ENCODE peak calls at places on chromosomes 16 and 17, in four cellular contexts. One of them, this sample, is unnamed.

GRCh38 chr17:79812969-79813825 is 16.3 kb upstream of the CBX8 start:
- DNase-seq in H1: no peak
- DNase-seq in GM12878: no peak
- DNase-seq in K562: peak; percentile 68
- DNase-seq in this sample: no peak

GRCh38 chr16:83887088-83887487 is 11.8 kb upstream of the MLYCD start:
- DNase-seq in K562: no peak
- DNase-seq in GM12878: no peak
- DNase-seq in H1: no peak
- DNase-seq in this sample: no peak

GRCh38 chr17:31318298-31319190 is 2.9 kb downstream of the EVI2A start:
- DNase-seq in H1: no peak
- DNase-seq in K562: no peak
- DNase-seq in GM12878: peak; percentile 63
- DNase-seq in this sample: no peak

GRCh38 chr16:35629001-35629400 is 2169.6 kb downstream of the TP53TG3F start:
- DNase-seq in GM12878: no peak
- DNase-seq in H1: no peak
- DNase-seq in K562: no peak
- DNase-seq in this sample: no peak

GRCh38 chr17:39164675-39165143 is 1.3 kb downstream of the ARL5C start:
- DNase-seq in GM12878: peak; percentile 53
- DNase-seq in K562: peak; percentile 91
- DNase-seq in H1: peak; percentile 91
- DNase-seq in this sample: peak; percentile 57

GRCh38 chr16:70163596-70163995 is 10.0 kb upstream of the CLEC18C start:
- DNase-seq in GM12878: no peak
- DNase-seq in K562: no peak
- DNase-seq in H1: no peak
- DNase-seq in this sample: no peak

GRCh38 chr16:25747160-25747758 is 55.5 kb downstream of the HS3ST4 start:
- DNase-seq in GM12878: no peak
- DNase-seq in K562: peak; percentile 20
- DNase-seq in H1: no peak
- DNase-seq in this sample: no peak

GRCh38 chr17:16046966-16047365 is 47.3 kb downstream of the TTC19 start:
- DNase-seq in GM12878: no peak
- DNase-seq in H1: no peak
- DNase-seq in K562: no peak
- DNase-seq in this sample: no peak

GRCh38 chr16:55871411-55872038 is 3.6 kb downstream of the CES5A start:
- DNase-seq in H1: no peak
- DNase-seq in K562: no peak
- DNase-seq in GM12878: no peak
- DNase-seq in this sample: peak; percentile 48

GRCh38 chr16:3807425-3808123 is 72.9 kb downstream of the CREBBP start:
- DNase-seq in K562: no peak
- DNase-seq in H1: no peak
- DNase-seq in GM12878: no peak
- DNase-seq in this sample: no peak

GRCh38 chr17:71922439-71922838 is 198.4 kb upstream of the SOX9 start:
- DNase-seq in GM12878: peak; percentile 20
- DNase-seq in K562: no peak
- DNase-seq in H1: no peak
- DNase-seq in this sample: no peak

GRCh38 chr16:87086156-87086555 is 231.0 kb downstream of the C16orf95 start:
- DNase-seq in H1: no peak
- DNase-seq in GM12878: no peak
- DNase-seq in K562: no peak
- DNase-seq in this sample: no peak

GRCh38 chr16:85879975-85880831 is 18.8 kb upstream of the IRF8 start:
- DNase-seq in GM12878: no peak
- DNase-seq in K562: no peak
- DNase-seq in H1: no peak
- DNase-seq in this sample: no peak
- TF ChIP-seq CBX5 in GM12878: no peak
- TF ChIP-seq CBX5 in K562: no peak
- TF ChIP-seq CBX5 in H1: no peak
- TF ChIP-seq CBX5 in this sample: no peak

GRCh38 chr16:54475019-54475418 is 188.4 kb upstream of the IRX3 start:
- DNase-seq in H1: no peak
- DNase-seq in GM12878: no peak
- DNase-seq in K562: no peak
- DNase-seq in this sample: no peak

GRCh38 chr16:54477766-54478165 is 191.2 kb upstream of the IRX3 start:
- DNase-seq in K562: no peak
- DNase-seq in GM12878: no peak
- DNase-seq in H1: no peak
- DNase-seq in this sample: no peak

GRCh38 chr16:54467398-54467797 is 180.8 kb upstream of the IRX3 start:
- DNase-seq in K562: no peak
- DNase-seq in H1: no peak
- DNase-seq in GM12878: no peak
- DNase-seq in this sample: no peak

DNA sequence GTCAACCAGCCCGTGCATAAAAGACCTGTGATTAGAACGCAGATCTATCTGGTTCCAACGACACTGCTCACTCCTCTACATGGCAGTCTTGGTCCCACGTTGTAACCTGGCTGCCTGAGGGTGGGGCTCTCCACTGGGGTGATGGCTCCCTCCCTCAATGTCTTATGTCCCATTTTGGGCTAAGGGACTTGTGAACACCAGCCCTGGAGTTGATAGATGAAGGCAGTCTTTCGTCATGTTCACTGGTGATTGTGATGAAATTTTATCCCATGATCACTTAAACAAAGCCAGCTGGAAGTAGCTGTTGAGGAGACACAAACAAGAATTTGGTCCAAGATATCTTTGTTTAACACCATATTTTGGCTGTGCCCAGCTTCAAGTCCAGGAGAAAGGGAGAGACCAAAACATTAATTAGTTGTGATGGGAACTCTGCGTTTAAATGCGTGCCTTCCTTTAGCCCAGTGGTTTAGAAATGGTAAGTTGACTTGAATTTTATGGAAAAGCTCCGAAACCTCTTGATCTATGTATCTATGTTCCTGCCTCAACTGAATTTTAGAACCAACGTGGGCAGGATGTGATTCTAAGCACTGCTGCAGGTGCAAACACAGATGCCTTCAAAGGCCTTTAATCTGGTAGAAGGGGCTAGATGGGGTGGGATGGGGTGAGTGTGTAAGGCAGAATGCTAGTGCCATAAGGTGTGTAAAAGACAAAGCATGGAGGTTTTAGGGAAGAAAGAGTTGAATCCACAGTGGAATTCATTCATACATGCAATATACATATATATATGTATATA is 186.8 kb upstream of the IRX3 start:
- DNase-seq in GM12878: no peak
- DNase-seq in K562: no peak
- DNase-seq in H1: no peak
- DNase-seq in this sample: no peak
- TF ChIP-seq RFX5 in GM12878: no peak
- TF ChIP-seq RFX5 in K562: no peak
- TF ChIP-seq RFX5 in H1: no peak
- TF ChIP-seq RFX5 in this sample: no peak

GRCh38 chr17:57402691-57403090 is 146.4 kb downstream of the MSI2 start:
- DNase-seq in K562: no peak
- DNase-seq in GM12878: no peak
- DNase-seq in H1: no peak
- DNase-seq in this sample: no peak

GRCh38 chr17:57404807-57405485 is 148.6 kb downstream of the MSI2 start:
- DNase-seq in K562: no peak
- DNase-seq in GM12878: no peak
- DNase-seq in H1: no peak
- DNase-seq in this sample: no peak

GRCh38 chr17:57404073-57404472 is 147.8 kb downstream of the MSI2 start:
- DNase-seq in K562: no peak
- DNase-seq in GM12878: no peak
- DNase-seq in H1: no peak
- DNase-seq in this sample: peak; percentile 35

GRCh38 chr17:57401556-57402488 is 145.5 kb downstream of the MSI2 start:
- DNase-seq in H1: no peak
- DNase-seq in K562: peak; percentile 56
- DNase-seq in GM12878: no peak
- DNase-seq in this sample: peak; percentile 27

GRCh38 chr17:57403241-57403640 is 146.9 kb downstream of the MSI2 start:
- DNase-seq in H1: no peak
- DNase-seq in K562: no peak
- DNase-seq in GM12878: no peak
- DNase-seq in this sample: no peak
- TF ChIP-seq CBX5 in H1: no peak
- TF ChIP-seq CBX5 in K562: no peak
- TF ChIP-seq CBX5 in GM12878: no peak
- TF ChIP-seq CBX5 in this sample: no peak

GRCh38 chr17:5118219-5118618 is 2.4 kb downstream of the USP6 start:
- DNase-seq in K562: no peak
- DNase-seq in H1: no peak
- DNase-seq in GM12878: no peak
- DNase-seq in this sample: no peak

GRCh38 chr17:5122586-5123342 is 6.9 kb downstream of the USP6 start:
- DNase-seq in K562: no peak
- DNase-seq in GM12878: no peak
- DNase-seq in H1: no peak
- DNase-seq in this sample: no peak

GRCh38 chr17:5123343-5124124 is 7.7 kb downstream of the USP6 start:
- DNase-seq in H1: no peak
- DNase-seq in GM12878: no peak
- DNase-seq in K562: no peak
- DNase-seq in this sample: no peak

GRCh38 chr17:5120036-5120435 is 4.2 kb downstream of the USP6 start:
- DNase-seq in GM12878: no peak
- DNase-seq in H1: no peak
- DNase-seq in K562: no peak
- DNase-seq in this sample: no peak

GRCh38 chr17:5121186-5121841 is 5.5 kb downstream of the USP6 start:
- DNase-seq in GM12878: no peak
- DNase-seq in K562: no peak
- DNase-seq in H1: no peak
- DNase-seq in this sample: no peak
- TF ChIP-seq RFX5 in GM12878: no peak
- TF ChIP-seq RFX5 in K562: no peak
- TF ChIP-seq RFX5 in H1: no peak
- TF ChIP-seq RFX5 in this sample: no peak

DNA sequence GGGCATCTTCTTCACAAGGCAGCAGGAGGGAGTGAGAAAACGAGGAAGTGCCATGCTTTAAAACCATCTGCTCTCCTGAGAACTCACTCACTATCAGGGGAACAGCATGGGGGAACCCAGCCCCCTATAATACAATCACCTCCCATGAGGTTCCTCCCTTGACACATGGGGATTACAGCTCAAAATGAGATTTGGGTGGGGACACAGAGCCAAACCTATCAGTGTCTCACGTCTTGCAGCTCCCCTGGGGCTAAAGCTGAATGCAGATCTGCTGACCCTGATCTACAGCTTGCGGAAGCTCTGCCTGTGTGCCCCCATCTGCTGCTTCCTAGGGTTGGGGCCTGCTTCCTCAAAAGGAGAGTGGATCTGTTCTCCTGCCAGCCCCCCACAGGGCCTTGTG is 16.2 kb downstream of the KRT33A start:
- DNase-seq in K562: no peak
- DNase-seq in H1: no peak
- DNase-seq in GM12878: peak; percentile 7
- DNase-seq in this sample: no peak
- TF ChIP-seq CBX5 in K562: no peak
- TF ChIP-seq CBX5 in H1: no peak
- TF ChIP-seq CBX5 in GM12878: no peak
- TF ChIP-seq CBX5 in this sample: no peak

GRCh38 chr17:82366749-82367148 is 4.8 kb upstream of the UTS2R start:
- DNase-seq in H1: no peak
- DNase-seq in K562: no peak
- DNase-seq in GM12878: no peak
- DNase-seq in this sample: no peak
- TF ChIP-seq RFX5 in H1: no peak
- TF ChIP-seq RFX5 in K562: no peak
- TF ChIP-seq RFX5 in GM12878: no peak
- TF ChIP-seq RFX5 in this sample: no peak

DNA sequence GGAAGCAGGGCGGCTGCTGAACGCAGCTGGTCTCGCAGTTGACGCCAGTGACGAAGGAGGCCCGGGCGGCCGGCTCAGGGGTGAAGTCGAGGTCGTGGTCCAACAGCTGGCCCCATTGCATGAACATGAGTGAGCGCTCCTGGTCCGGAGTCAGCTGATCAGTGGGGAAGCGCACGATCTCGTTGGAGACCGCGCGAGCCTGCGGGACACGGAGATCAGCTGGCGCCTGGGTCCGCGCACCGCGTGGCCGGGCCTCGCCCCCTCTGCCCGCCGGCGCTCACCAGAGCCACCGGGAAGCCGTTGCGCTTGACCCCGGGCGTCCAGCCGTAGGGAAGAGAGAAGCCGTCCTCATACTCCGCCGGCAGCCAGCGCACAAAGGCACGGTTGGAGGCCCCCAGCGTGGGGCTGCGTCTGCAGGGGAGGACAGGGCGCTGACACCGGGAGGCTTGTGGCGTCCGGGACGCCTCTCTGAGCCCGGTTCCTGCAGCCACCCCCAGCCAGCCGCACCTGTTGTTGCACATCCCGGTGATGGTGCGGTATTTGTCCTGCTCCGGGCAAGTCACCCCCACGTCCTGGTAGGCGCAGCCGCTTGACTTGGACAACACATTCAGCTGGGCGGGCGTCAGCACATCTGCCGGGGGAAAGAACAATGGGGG is 1.6 kb downstream of the MPO start:
- DNase-seq in GM12878: no peak
- DNase-seq in H1: no peak
- DNase-seq in K562: peak; percentile 14
- DNase-seq in this sample: no peak
- TF ChIP-seq CBX5 in GM12878: no peak
- TF ChIP-seq CBX5 in H1: no peak
- TF ChIP-seq CBX5 in K562: no peak
- TF ChIP-seq CBX5 in this sample: no peak

DNA sequence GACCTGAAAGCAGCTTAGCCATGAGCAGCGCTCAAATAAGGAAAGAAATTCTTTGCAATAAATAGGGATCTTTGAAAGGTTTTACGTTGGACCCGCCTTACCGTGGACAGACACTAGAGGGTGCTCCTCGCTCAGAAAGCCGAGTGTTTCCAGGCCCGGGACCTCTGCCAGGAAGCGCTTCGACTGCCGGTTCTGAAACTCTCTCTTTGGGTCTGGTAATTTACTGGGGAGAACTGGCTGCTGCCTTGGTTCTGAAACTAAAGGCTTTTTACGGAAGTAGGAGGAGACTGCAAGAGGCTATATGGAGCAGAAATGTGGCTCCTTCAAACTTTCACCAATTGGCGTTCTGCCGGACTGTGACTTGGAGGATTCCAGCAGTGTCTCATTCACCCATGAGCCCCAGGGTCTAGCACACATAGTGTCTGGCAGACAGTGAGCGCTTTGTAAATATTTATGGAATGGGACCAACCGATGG is 45.6 kb upstream of the HOXB9 start:
- DNase-seq in H1: peak; percentile 13
- DNase-seq in K562: peak; percentile 76
- DNase-seq in GM12878: no peak
- DNase-seq in this sample: peak; percentile 61
- TF ChIP-seq RFX5 in H1: no peak
- TF ChIP-seq RFX5 in K562: no peak
- TF ChIP-seq RFX5 in GM12878: no peak
- TF ChIP-seq RFX5 in this sample: no peak

GRCh38 chr17:7807206-7807605 is 26.8 kb upstream of the KDM6B start:
- DNase-seq in H1: no peak
- DNase-seq in K562: no peak
- DNase-seq in GM12878: no peak
- DNase-seq in this sample: no peak
- TF ChIP-seq CBX5 in H1: no peak
- TF ChIP-seq CBX5 in K562: no peak
- TF ChIP-seq CBX5 in GM12878: no peak
- TF ChIP-seq CBX5 in this sample: no peak

This sample was measured in HepG2.